ENCODE peak calls at places on chromosomes 1 and 21, in four cellular contexts. One of them, this sample, is unnamed.

GRCh38 chr1:227372662-227373061 is 54.4 kb upstream of the CDC42BPA start:
- DNase-seq in A549: peak
- DNase-seq in stomach: peak
- DNase-seq in uterus: no peak
- DNase-seq in this sample: no peak

GRCh38 chr21:46544003-46544402 is 60.9 kb downstream of the S100B start:
- DNase-seq in A549: no peak
- DNase-seq in stomach: no peak
- DNase-seq in uterus: no peak
- DNase-seq in this sample: no peak

GRCh38 chr1:228434674-228435073 is 18.0 kb upstream of the TRIM17 start:
- DNase-seq in A549: no peak
- DNase-seq in stomach: no peak
- DNase-seq in uterus: no peak
- DNase-seq in this sample: no peak

GRCh38 chr1:66374148-66374547 is 159.8 kb upstream of the SGIP1 start:
- DNase-seq in A549: no peak
- DNase-seq in stomach: no peak
- DNase-seq in uterus: no peak
- DNase-seq in this sample: no peak

GRCh38 chr1:47023268-47024137 is at the start of gene CYP4X1:
- DNase-seq in A549: no peak
- DNase-seq in stomach: peak
- DNase-seq in uterus: peak
- DNase-seq in this sample: no peak

GRCh38 chr1:22159858-22160257 is 17.0 kb upstream of the WNT4 start:
- DNase-seq in A549: no peak
- DNase-seq in stomach: no peak
- DNase-seq in uterus: no peak
- DNase-seq in this sample: no peak

GRCh38 chr1:87600070-87600469 is 271.4 kb downstream of the LMO4 start:
- DNase-seq in A549: no peak
- DNase-seq in stomach: no peak
- DNase-seq in uterus: no peak
- DNase-seq in this sample: no peak

GRCh38 chr1:117758444-117759316 is 152.8 kb downstream of the TENT5C start:
- DNase-seq in A549: peak
- DNase-seq in stomach: peak
- DNase-seq in uterus: peak
- DNase-seq in this sample: peak

GRCh38 chr1:230791986-230792564 is 44.9 kb downstream of the CAPN9 start:
- DNase-seq in A549: no peak
- DNase-seq in stomach: no peak
- DNase-seq in uterus: no peak
- DNase-seq in this sample: no peak

GRCh38 chr1:17717595-17717994 is 37.5 kb upstream of the ACTL8 start:
- DNase-seq in A549: no peak
- DNase-seq in stomach: no peak
- DNase-seq in uterus: no peak
- DNase-seq in this sample: no peak

GRCh38 chr1:8219530-8219929 is 98.4 kb upstream of the SLC45A1 start:
- DNase-seq in A549: no peak
- DNase-seq in stomach: no peak
- DNase-seq in uterus: no peak
- DNase-seq in this sample: no peak

GRCh38 chr1:42815938-42816599 is 853 bp upstream of the ERMAP start:
- DNase-seq in A549: no peak
- DNase-seq in stomach: no peak
- DNase-seq in uterus: no peak
- DNase-seq in this sample: peak

DNA sequence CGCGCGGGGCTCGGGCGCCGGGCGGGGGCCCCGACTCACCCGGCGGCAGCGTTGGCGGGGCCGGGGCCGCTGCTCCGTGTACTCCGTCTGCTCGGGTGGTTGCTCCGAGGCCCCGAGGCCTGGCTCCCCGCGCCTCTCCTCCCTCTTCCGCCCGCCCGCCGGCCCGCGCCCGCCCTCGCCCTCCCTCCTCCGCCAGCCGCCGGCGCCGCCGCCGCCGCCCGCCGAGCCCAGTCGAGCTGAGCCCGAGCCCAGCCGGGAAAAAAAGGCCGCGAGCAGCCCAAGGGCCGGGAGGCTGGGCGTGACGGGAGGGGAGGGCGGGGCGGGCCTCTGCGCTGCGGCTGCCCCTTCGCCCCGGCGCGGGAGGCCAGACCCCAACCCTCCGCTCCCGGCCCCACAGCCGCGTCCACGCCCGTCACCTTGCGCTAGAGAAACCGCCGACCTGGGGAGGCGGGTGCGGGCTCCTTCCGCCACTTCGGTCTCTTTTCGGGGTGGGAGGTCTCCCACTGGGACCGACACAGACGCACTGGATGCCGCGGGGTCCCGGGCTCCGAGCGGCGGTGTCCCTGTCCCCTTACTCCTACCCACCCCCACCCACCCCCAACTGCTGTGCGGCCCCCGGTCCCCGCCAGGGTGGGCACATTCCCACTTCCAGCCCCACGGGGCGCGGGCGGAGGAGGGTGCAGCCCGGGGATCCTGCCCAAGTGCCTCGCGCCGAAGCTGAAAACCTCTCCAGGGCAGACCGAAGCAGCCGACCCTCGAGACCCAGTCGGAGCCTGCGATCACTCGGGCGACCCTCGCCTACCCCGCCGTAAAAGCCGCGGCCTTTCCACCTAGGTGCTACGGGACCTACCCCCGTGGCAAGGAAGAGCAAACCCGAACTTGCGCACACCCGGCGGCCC is at the start of gene CERS2:
- DNase-seq in A549: peak
- DNase-seq in stomach: peak
- DNase-seq in uterus: peak
- DNase-seq in this sample: peak
- TF ChIP-seq POLR2A in A549: peak
- TF ChIP-seq POLR2A in stomach: no peak
- TF ChIP-seq POLR2A in uterus: no peak
- TF ChIP-seq POLR2A in this sample: no peak

GRCh38 chr1:215647738-215648137 is 80.6 kb downstream of the KCTD3 start:
- DNase-seq in A549: no peak
- DNase-seq in stomach: no peak
- DNase-seq in uterus: no peak
- DNase-seq in this sample: no peak

GRCh38 chr1:215651867-215652266 is 84.8 kb downstream of the KCTD3 start:
- DNase-seq in A549: no peak
- DNase-seq in stomach: no peak
- DNase-seq in uterus: no peak
- DNase-seq in this sample: no peak

GRCh38 chr1:215652371-215652770 is 85.3 kb downstream of the KCTD3 start:
- DNase-seq in A549: no peak
- DNase-seq in stomach: no peak
- DNase-seq in uterus: no peak
- DNase-seq in this sample: no peak

GRCh38 chr1:215648957-215649356 is 81.9 kb downstream of the KCTD3 start:
- DNase-seq in A549: no peak
- DNase-seq in stomach: no peak
- DNase-seq in uterus: no peak
- DNase-seq in this sample: no peak

DNA sequence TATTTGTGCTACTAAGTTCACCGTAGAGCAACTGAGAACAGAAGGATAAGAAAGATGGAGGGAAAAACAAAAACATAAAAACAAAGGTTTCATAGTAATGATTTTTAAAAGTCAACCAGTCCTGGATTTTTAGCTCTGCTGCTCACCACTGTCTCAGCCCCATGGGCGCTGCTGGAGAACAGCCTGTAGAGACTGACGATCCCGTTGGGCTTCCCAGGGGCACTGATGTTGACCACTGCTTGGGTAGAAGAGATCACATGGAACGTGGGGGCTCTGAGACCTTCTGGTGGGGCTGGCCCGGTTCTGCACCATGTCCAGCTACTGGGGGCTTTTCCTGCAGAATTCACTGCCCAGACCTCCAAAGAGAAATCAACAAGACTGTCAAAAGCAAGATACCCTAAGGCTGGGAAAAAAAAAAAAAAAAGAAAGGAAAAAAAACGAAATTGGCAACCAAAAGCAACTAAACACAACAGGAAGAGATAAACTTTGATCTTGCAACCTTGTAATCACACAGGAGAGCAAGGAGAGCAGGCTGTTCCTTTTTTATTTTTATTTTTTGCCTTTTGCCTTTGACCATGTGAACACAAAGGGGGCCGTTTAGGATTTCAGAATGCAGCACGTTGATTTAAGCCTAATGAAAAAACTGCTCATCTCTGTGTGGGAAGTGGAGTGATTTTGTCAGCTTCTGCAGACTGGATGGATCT is 83.5 kb downstream of the KCTD3 start:
- DNase-seq in A549: no peak
- DNase-seq in stomach: no peak
- DNase-seq in uterus: no peak
- DNase-seq in this sample: no peak
- TF ChIP-seq POLR2A in A549: no peak
- TF ChIP-seq POLR2A in stomach: no peak
- TF ChIP-seq POLR2A in uterus: no peak
- TF ChIP-seq POLR2A in this sample: no peak

GRCh38 chr1:37875833-37876232 is 16.4 kb upstream of the MTF1 start:
- DNase-seq in A549: no peak
- DNase-seq in stomach: no peak
- DNase-seq in uterus: no peak
- DNase-seq in this sample: peak

GRCh38 chr1:37877991-37878544 is 18.7 kb upstream of the MTF1 start:
- DNase-seq in A549: no peak
- DNase-seq in stomach: no peak
- DNase-seq in uterus: no peak
- DNase-seq in this sample: no peak

GRCh38 chr1:37884145-37884544 is 24.8 kb upstream of the MTF1 start:
- DNase-seq in A549: no peak
- DNase-seq in stomach: no peak
- DNase-seq in uterus: no peak
- DNase-seq in this sample: no peak

GRCh38 chr1:37879865-37880264 is 20.5 kb upstream of the MTF1 start:
- DNase-seq in A549: no peak
- DNase-seq in stomach: no peak
- DNase-seq in uterus: no peak
- DNase-seq in this sample: no peak
- TF ChIP-seq POLR2A in A549: no peak
- TF ChIP-seq POLR2A in stomach: no peak
- TF ChIP-seq POLR2A in uterus: no peak
- TF ChIP-seq POLR2A in this sample: no peak

GRCh38 chr21:29025328-29025713 is 853 bp downstream of the USP16 start:
- DNase-seq in A549: no peak
- DNase-seq in stomach: no peak
- DNase-seq in uterus: no peak
- DNase-seq in this sample: peak

GRCh38 chr21:29029524-29029923 is 5.1 kb downstream of the USP16 start:
- DNase-seq in A549: no peak
- DNase-seq in stomach: no peak
- DNase-seq in uterus: no peak
- DNase-seq in this sample: no peak

GRCh38 chr21:29022141-29022540 is 2.3 kb upstream of the USP16 start:
- DNase-seq in A549: no peak
- DNase-seq in stomach: no peak
- DNase-seq in uterus: no peak
- DNase-seq in this sample: no peak

DNA sequence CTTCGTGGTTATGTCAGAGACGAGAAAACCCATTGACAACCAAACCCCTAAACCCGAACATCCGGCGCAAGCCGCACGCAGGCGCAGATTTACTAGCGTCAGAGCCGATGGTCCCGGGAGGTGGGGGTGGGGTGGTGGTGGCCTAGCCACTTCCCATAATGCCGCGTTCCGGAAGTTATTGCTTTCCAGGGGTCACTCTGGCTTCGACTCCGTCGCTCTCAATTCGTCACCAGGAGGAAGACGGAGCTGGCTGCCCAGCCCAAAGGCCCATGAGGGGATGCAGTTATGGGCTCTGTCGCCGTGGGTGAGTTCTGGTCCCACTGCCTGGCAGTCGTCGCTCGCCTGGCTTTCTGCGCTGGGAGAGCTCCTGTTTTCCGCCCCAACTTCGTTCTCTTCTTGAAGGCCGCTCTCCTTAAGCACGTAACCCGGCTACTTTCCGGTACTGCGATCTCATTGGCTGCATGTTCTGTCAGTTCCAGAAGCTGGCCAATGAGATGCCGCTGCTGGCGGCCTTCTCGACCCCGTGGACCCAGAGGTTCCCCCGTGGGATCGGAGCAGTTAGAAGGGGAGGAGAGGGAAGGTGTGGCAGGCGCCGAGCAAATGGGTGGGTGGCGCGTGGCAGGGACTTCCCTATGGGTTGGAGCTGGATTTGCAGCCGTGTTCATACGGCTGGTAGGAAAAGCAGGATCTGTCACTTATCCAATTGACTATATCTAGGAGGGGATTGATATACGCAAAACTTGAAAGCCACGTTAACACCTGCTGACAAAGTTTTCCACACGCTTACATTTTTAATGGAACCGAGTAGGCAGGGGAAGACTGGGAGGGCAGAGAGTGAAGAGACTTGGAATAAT is at the start of gene USP16:
- DNase-seq in A549: peak
- DNase-seq in stomach: peak
- DNase-seq in uterus: peak
- DNase-seq in this sample: peak
- TF ChIP-seq POLR2A in A549: peak
- TF ChIP-seq POLR2A in stomach: no peak
- TF ChIP-seq POLR2A in uterus: no peak
- TF ChIP-seq POLR2A in this sample: peak

DNA sequence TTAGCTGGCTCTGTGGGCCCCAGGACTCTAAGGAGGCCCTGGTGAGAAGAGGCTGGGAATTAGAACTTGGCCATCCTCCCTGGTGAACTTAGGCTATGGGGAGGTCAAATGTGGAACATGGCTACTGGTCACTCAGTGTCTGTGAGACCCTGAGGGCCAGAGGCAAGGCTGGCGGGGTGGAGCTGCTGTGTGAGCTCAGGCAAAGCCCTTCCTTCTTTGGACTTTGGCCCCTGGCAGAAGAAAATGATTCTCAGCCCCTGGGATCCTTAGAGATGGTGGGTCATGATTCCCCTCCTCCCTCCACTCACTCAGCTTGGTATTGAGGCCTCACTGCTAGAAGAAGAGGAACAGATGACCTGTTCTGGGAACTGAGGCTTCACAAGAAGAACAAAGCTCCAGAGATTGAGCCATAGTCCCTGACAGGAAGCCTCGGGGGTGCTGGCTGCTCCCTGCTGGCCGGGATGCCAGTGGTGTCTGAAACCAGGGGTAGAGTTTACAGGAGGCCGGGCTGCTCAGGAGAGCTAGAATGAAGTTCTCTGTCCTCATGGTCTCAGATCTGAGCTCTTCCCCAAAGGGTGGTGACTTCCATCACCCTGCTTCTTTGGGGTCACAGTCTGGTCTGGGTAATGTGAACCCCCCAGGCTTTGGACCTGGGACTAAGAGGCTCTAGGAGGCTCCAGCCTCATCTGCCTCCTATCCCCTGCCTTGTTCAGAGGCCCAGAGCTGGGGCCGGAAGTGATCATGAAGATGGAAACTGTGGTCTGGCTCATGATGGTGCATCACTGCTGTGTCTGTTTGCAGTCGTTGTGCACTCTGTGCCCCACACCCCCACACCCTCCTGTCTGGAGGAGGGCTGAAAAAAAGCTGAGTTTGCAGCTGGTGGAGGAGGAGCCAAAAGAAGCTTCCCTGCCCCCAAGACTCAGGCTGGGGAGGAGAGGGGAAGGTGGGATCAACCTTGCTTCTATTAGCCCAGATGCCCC is 905 bp downstream of the BTBD19 start:
- DNase-seq in A549: no peak
- DNase-seq in stomach: peak
- DNase-seq in uterus: peak
- DNase-seq in this sample: peak
- TF ChIP-seq POLR2A in A549: no peak
- TF ChIP-seq POLR2A in stomach: peak
- TF ChIP-seq POLR2A in uterus: peak
- TF ChIP-seq POLR2A in this sample: peak

GRCh38 chr1:109252893-109253802 is 3.8 kb downstream of the CELSR2 start:
- DNase-seq in A549: no peak
- DNase-seq in stomach: no peak
- DNase-seq in uterus: peak
- DNase-seq in this sample: peak
- TF ChIP-seq POLR2A in A549: no peak
- TF ChIP-seq POLR2A in stomach: no peak
- TF ChIP-seq POLR2A in uterus: no peak
- TF ChIP-seq POLR2A in this sample: no peak